ENCODE peak calls at places on chromosomes 7 and 10, in four cellular contexts. B is fibroblast of lung, C is hepatocyte, A is GM23338. D is an unnamed sample. For H4K20me1, the result is how much of the 10 kb centered on the place peaks cover.

GRCh38 chr7:2802504-2803341 is 41.4 kb downstream of the GNA12 start:
- DNase-seq in B (peak), C (peak), A (peak), D (peak)

GRCh38 chr10:98536551-98536950 is 89.8 kb upstream of the HPS1 start:
- DNase-seq in B (peak), C (peak), A (peak), D (no peak)

GRCh38 chr10:132397036-132397541 is at the start of gene PWWP2B:
- DNase-seq in B (peak), C (peak), A (no peak), D (no peak)

GRCh38 chr10:35460852-35461460 is 124.6 kb downstream of the CCNY start:
- DNase-seq in B (no peak), C (no peak), A (no peak), D (peak)

GRCh38 chr10:59090804-59091203 is 85.6 kb upstream of the PHYHIPL start:
- DNase-seq in B (no peak), C (no peak), A (no peak), D (no peak)

GRCh38 chr10:124628676-124629021 is 115.5 kb downstream of the FAM53B start:
- DNase-seq in B (no peak), C (no peak), A (no peak), D (no peak)

GRCh38 chr7:94043299-94043698 is 39.1 kb upstream of the BET1 start:
- DNase-seq in B (peak), C (no peak), A (no peak), D (peak)

GRCh38 chr10:77506517-77506916 is 131.1 kb downstream of the KCNMA1 start:
- DNase-seq in B (peak), C (no peak), A (no peak), D (peak)

GRCh38 chr7:114085592-114086490 is 167.0 kb upstream of the PPP1R3A start:
- DNase-seq in B (peak), C (peak), A (peak), D (peak)

GRCh38 chr10:24000271-24000813 is 208.6 kb upstream of the KIAA1217 start:
- DNase-seq in B (no peak), C (no peak), A (no peak), D (no peak)

GRCh38 chr7:92043637-92044036 is 90.6 kb downstream of the CYP51A1 start:
- DNase-seq in B (peak), C (no peak), A (no peak), D (no peak)

GRCh38 chr10:91520657-91521056 is 110.5 kb downstream of the HECTD2 start:
- DNase-seq in B (no peak), C (no peak), A (no peak), D (no peak)

GRCh38 chr10:132654708-132655661 is 117.4 kb downstream of the INPP5A start:
- DNase-seq in B (peak), C (peak), A (peak), D (no peak)

GRCh38 chr10:61877882-61878281 is 23.6 kb upstream of the ARID5B start:
- DNase-seq in B (peak), C (no peak), A (no peak), D (no peak)

GRCh38 chr10:63241898-63242297 is 108.8 kb downstream of the NRBF2 start:
- DNase-seq in B (no peak), C (no peak), A (no peak), D (no peak)

GRCh38 chr10:63523015-63523414 is 1.8 kb downstream of the REEP3 start:
- DNase-seq in B (no peak), C (no peak), A (no peak), D (no peak)

GRCh38 chr7:127708788-127709187 is 56.8 kb downstream of the SND1 start:
- DNase-seq in B (peak), C (peak), A (peak), D (peak)

GRCh38 chr7:51847461-51848134 is 531.0 kb upstream of the COBL start:
- DNase-seq in B (no peak), C (peak), A (peak), D (no peak)

GRCh38 chr10:100743626-100744135 is 1.7 kb upstream of the PAX2 start:
- DNase-seq in B (peak), C (peak), A (peak), D (peak)

GRCh38 chr7:77680266-77680665 is 16.0 kb upstream of the RSBN1L start:
- DNase-seq in B (no peak), C (no peak), A (no peak), D (no peak)

GRCh38 chr7:107045980-107046379 is 1.5 kb downstream of the PRKAR2B start:
- DNase-seq in B (peak), C (no peak), A (no peak), D (peak)

GRCh38 chr10:61120805-61121204 is 176.8 kb upstream of the RHOBTB1 start:
- DNase-seq in B (no peak), C (no peak), A (no peak), D (no peak)

GRCh38 chr10:103504181-103504783 is 10.8 kb downstream of the NEURL1 start:
- DNase-seq in B (peak), C (peak), A (no peak), D (peak)

GRCh38 chr7:149449897-149450296 is 11.0 kb downstream of the ZNF777 start:
- DNase-seq in B (no peak), C (no peak), A (no peak), D (no peak)

GRCh38 chr10:73891585-73891984 is 17.2 kb upstream of the CAMK2G start:
- DNase-seq in B (no peak), C (no peak), A (no peak), D (no peak)

GRCh38 chr10:118585234-118585633 is 10.2 kb downstream of the PRLHR start:
- DNase-seq in B (no peak), C (no peak), A (no peak), D (peak)

GRCh38 chr7:51121036-51121780 is 195.4 kb downstream of the COBL start:
- DNase-seq in B (no peak), C (no peak), A (no peak), D (no peak)

GRCh38 chr7:33669251-33669670 is 236.1 kb upstream of the BMPER start:
- DNase-seq in B (no peak), C (no peak), A (peak), D (peak)

GRCh38 chr7:6252310-6252709 is 20.1 kb downstream of the CYTH3 start:
- DNase-seq in B (no peak), C (no peak), A (no peak), D (peak)

GRCh38 chr10:29238531-29239080 is 50.3 kb upstream of the LYZL1 start:
- DNase-seq in B (no peak), C (no peak), A (no peak), D (no peak)

GRCh38 chr7:135160858-135161653 is 9.5 kb downstream of the CYREN start:
- DNase-seq in B (no peak), C (no peak), A (peak), D (no peak)

DNA sequence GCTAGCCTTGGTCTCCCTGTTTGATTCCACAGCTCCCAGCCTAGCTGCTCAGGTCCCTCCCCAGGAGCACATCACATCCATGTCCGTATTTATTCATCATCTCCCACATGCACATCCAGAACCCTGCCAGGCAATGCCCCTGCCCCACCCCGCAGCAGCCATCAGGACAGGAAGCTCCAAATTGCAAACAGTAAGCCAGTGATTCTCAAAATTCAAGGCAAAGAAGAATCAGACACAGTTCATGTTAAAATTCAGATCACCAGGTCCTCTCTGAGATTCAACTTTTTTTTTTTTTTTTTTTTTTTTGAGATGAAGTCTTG is 17.7 kb downstream of the LRRC20 start:
- DNase-seq in B (no peak), C (no peak), A (no peak), D (no peak)
- H3K27ac ChIP-seq in B (no peak), C (no peak), A (no peak), D (no peak)

GRCh38 chr10:46548781-46549090 is 7.7 kb downstream of the GPRIN2 start:
- DNase-seq in B (no peak), C (no peak), A (no peak), D (no peak)
- H4K20me1 ChIP-seq in B (under half), C (under half), A (under half), D (under half)

GRCh38 chr7:27235387-27236052 is 7.1 kb upstream of the EVX1 start:
- DNase-seq in B (no peak), C (peak), A (peak), D (no peak)
- H3K4me3 ChIP-seq in B (peak), C (peak), A (peak), D (peak)

DNA sequence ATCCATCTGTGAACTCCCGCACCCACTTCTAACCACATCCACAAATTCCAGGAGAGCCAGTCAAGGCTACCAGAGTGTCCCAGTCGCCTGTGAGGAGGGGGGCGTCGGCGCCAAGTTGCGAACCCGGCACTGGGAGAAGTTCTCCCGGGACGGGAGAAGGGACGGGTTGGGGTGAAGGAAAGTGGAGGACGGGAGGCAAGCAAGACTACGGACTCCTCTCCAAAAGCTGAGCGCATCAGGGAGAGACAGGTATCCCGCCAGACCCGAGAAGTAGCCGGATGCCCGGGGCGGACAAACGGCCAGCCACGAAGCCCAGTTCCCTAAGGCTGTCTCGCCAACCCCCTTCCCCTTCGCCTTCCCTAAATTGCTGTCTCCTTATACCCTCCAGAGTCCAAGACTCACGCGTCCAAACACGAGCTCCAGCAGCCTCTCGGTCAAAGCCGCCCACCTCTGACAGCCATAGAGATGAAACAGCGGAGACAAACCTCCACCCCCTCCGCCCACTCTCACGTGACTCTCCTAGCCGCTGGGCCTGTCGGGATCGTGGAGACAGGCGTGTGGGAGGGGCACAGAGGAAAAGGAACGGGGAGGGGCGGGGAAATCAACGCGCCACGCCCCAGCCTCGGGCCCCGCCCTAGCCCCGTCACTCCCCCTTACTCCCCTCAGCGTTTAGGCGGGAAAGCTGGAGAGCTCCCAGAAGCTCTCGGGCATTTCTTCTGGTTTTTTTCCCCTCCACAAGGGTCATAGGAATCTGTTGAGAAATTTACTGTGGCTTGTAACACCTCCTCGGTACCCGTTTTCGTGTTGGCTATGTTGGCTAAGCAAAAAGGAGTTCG is at the start of gene MICU1:
- DNase-seq in B (peak), C (peak), A (peak), D (peak)
- H3K27ac ChIP-seq in B (peak), C (peak), A (peak), D (peak)

GRCh38 chr10:575312-576129 is 113.9 kb downstream of the DIP2C start:
- DNase-seq in B (no peak), C (no peak), A (no peak), D (no peak)
- H4K20me1 ChIP-seq in B (under half), C (half or more), A (under half), D (half or more)